ENCODE peak calls at places on chromosomes 3 and 15, in five cellular contexts. One of them, this sample, is unnamed.

GRCh38 chr3:176354843-176355242 is 842.4 kb downstream of the TBL1XR1 start:
- DNase-seq in neural progenitor cell: no peak
- DNase-seq in NCI-H774: no peak
- DNase-seq in C1 segment of cervical spinal cord: no peak
- DNase-seq in KG1: no peak
- DNase-seq in this sample: no peak

GRCh38 chr3:4043867-4044575 is 244.8 kb downstream of the LRRN1 start:
- DNase-seq in neural progenitor cell: no peak
- DNase-seq in NCI-H774: no peak
- DNase-seq in C1 segment of cervical spinal cord: no peak
- DNase-seq in KG1: no peak
- DNase-seq in this sample: peak; percentile 7

GRCh38 chr3:194871864-194872668 is 186.4 kb downstream of the FAM43A start:
- DNase-seq in neural progenitor cell: no peak
- DNase-seq in NCI-H774: no peak
- DNase-seq in C1 segment of cervical spinal cord: no peak
- DNase-seq in KG1: no peak
- DNase-seq in this sample: peak; percentile 36

GRCh38 chr3:136994772-136995516 is 37.2 kb downstream of the IL20RB start:
- DNase-seq in neural progenitor cell: no peak
- DNase-seq in NCI-H774: peak; percentile 63
- DNase-seq in C1 segment of cervical spinal cord: no peak
- DNase-seq in KG1: no peak
- DNase-seq in this sample: peak; percentile 94

GRCh38 chr15:83732196-83732595 is 78.3 kb downstream of the ADAMTSL3 start:
- DNase-seq in neural progenitor cell: no peak
- DNase-seq in NCI-H774: no peak
- DNase-seq in C1 segment of cervical spinal cord: no peak
- DNase-seq in KG1: no peak
- DNase-seq in this sample: no peak

GRCh38 chr3:8793242-8793641 is 23.8 kb upstream of the OXTR start:
- DNase-seq in neural progenitor cell: no peak
- DNase-seq in NCI-H774: no peak
- DNase-seq in C1 segment of cervical spinal cord: no peak
- DNase-seq in KG1: no peak
- DNase-seq in this sample: peak; percentile 49

GRCh38 chr15:59866642-59867041 is 137.5 kb upstream of the FOXB1 start:
- DNase-seq in neural progenitor cell: no peak
- DNase-seq in NCI-H774: no peak
- DNase-seq in C1 segment of cervical spinal cord: no peak
- DNase-seq in KG1: no peak
- DNase-seq in this sample: no peak

GRCh38 chr3:49689046-49689886 is at the start of the genes MST1 and RNF123:
- DNase-seq in neural progenitor cell: peak; percentile 97
- DNase-seq in NCI-H774: no peak
- DNase-seq in C1 segment of cervical spinal cord: no peak
- DNase-seq in KG1: no peak
- DNase-seq in this sample: peak; percentile 51

GRCh38 chr3:13022348-13023250 is 50.6 kb downstream of the IQSEC1 start:
- DNase-seq in neural progenitor cell: peak; percentile 87
- DNase-seq in NCI-H774: no peak
- DNase-seq in C1 segment of cervical spinal cord: no peak
- DNase-seq in KG1: no peak
- DNase-seq in this sample: no peak

GRCh38 chr3:16390581-16390980 is 122.9 kb downstream of the RFTN1 start:
- DNase-seq in neural progenitor cell: no peak
- DNase-seq in NCI-H774: no peak
- DNase-seq in C1 segment of cervical spinal cord: no peak
- DNase-seq in KG1: no peak
- DNase-seq in this sample: no peak

This sample was measured in GM04503.